ENCODE peak calls at places on chromosomes 7 and 10, in five cellular contexts. One of them, this sample, is unnamed. For H3K4me1, the result is how much of the 10 kb centered on the place peaks cover.

GRCh38 chr7:146772581-146772980 is 656.0 kb downstream of the CNTNAP2 start:
- DNase-seq in Panc1: no peak
- DNase-seq in stomach: no peak
- DNase-seq in neuronal stem cell: peak
- DNase-seq in lower lobe of right lung: no peak
- DNase-seq in this sample: no peak

GRCh38 chr10:24821986-24822385 is 98.3 kb upstream of the ARHGAP21 start:
- DNase-seq in Panc1: peak
- DNase-seq in stomach: no peak
- DNase-seq in neuronal stem cell: no peak
- DNase-seq in lower lobe of right lung: no peak
- DNase-seq in this sample: no peak

GRCh38 chr10:122407375-122408125 is 33.0 kb downstream of the PLEKHA1 start:
- DNase-seq in Panc1: no peak
- DNase-seq in stomach: no peak
- DNase-seq in neuronal stem cell: no peak
- DNase-seq in lower lobe of right lung: no peak
- DNase-seq in this sample: no peak

GRCh38 chr7:85851571-85852193 is 664.8 kb upstream of the SEMA3D start:
- DNase-seq in Panc1: no peak
- DNase-seq in stomach: no peak
- DNase-seq in neuronal stem cell: peak
- DNase-seq in lower lobe of right lung: no peak
- DNase-seq in this sample: no peak

GRCh38 chr10:124450010-124450782 is at the start of gene NKX1-2:
- DNase-seq in Panc1: no peak
- DNase-seq in stomach: no peak
- DNase-seq in neuronal stem cell: peak
- DNase-seq in lower lobe of right lung: no peak
- DNase-seq in this sample: no peak

GRCh38 chr7:94391716-94392390 is 2.8 kb upstream of the COL1A2 start:
- DNase-seq in Panc1: no peak
- DNase-seq in stomach: no peak
- DNase-seq in neuronal stem cell: no peak
- DNase-seq in lower lobe of right lung: no peak
- DNase-seq in this sample: peak

GRCh38 chr7:96219382-96220130 is 102.3 kb downstream of the SLC25A13 start:
- DNase-seq in Panc1: no peak
- DNase-seq in stomach: no peak
- DNase-seq in neuronal stem cell: no peak
- DNase-seq in lower lobe of right lung: no peak
- DNase-seq in this sample: no peak

GRCh38 chr10:123021517-123021916 is 12.7 kb downstream of the ACADSB start:
- DNase-seq in Panc1: no peak
- DNase-seq in stomach: no peak
- DNase-seq in neuronal stem cell: no peak
- DNase-seq in lower lobe of right lung: no peak
- DNase-seq in this sample: no peak

GRCh38 chr10:13668126-13668525 is 81.4 kb downstream of the PRPF18 start:
- DNase-seq in Panc1: no peak
- DNase-seq in stomach: no peak
- DNase-seq in neuronal stem cell: no peak
- DNase-seq in lower lobe of right lung: no peak
- DNase-seq in this sample: no peak

GRCh38 chr10:122845783-122846332 is at the start of gene CUZD1:
- DNase-seq in Panc1: no peak
- DNase-seq in stomach: no peak
- DNase-seq in neuronal stem cell: no peak
- DNase-seq in lower lobe of right lung: no peak
- DNase-seq in this sample: no peak

GRCh38 chr10:49226594-49226993 is 38.4 kb upstream of the TMEM273 start:
- DNase-seq in Panc1: no peak
- DNase-seq in stomach: no peak
- DNase-seq in neuronal stem cell: no peak
- DNase-seq in lower lobe of right lung: no peak
- DNase-seq in this sample: no peak

GRCh38 chr10:48523212-48523819 is 81.6 kb downstream of the ARHGAP22 start:
- DNase-seq in Panc1: no peak
- DNase-seq in stomach: peak
- DNase-seq in neuronal stem cell: peak
- DNase-seq in lower lobe of right lung: no peak
- DNase-seq in this sample: peak

GRCh38 chr7:139648941-139649425 is 125.5 kb downstream of the CLEC2L start:
- DNase-seq in Panc1: no peak
- DNase-seq in stomach: peak
- DNase-seq in neuronal stem cell: no peak
- DNase-seq in lower lobe of right lung: peak
- DNase-seq in this sample: no peak

GRCh38 chr7:96589038-96589437 is 120.6 kb downstream of the SEM1 start:
- DNase-seq in Panc1: no peak
- DNase-seq in stomach: no peak
- DNase-seq in neuronal stem cell: no peak
- DNase-seq in lower lobe of right lung: no peak
- DNase-seq in this sample: no peak

GRCh38 chr10:35379226-35380137 is 43.2 kb downstream of the CCNY start:
- DNase-seq in Panc1: no peak
- DNase-seq in stomach: no peak
- DNase-seq in neuronal stem cell: no peak
- DNase-seq in lower lobe of right lung: no peak
- DNase-seq in this sample: no peak
- H3K4me3 ChIP-seq in Panc1: no peak
- H3K4me3 ChIP-seq in stomach: no peak
- H3K4me3 ChIP-seq in neuronal stem cell: no peak
- H3K4me3 ChIP-seq in lower lobe of right lung: no peak
- H3K4me3 ChIP-seq in this sample: no peak

DNA sequence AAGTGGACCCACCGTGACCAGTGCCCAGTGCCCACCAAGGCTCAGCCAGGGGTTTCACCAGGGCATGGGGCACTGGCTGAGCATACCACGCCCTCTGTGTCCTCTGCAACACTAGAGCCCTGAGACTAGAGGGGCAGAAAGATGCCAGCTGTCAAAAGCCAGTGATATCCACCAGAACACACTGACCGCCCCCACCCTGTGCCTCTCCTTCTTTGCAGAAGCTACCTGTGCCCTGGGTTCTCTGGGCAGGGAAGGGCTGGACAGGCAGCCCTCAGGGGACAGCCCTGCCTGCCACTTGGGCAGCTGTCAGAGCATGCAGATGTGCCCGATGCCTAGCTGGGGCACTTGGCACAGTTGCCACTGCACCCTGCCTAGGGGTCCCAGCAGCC is 494 bp downstream of the VSIR start:
- DNase-seq in Panc1: no peak
- DNase-seq in stomach: no peak
- DNase-seq in neuronal stem cell: no peak
- DNase-seq in lower lobe of right lung: no peak
- DNase-seq in this sample: no peak
- H3K4me1 ChIP-seq in Panc1: half or more
- H3K4me1 ChIP-seq in stomach: half or more
- H3K4me1 ChIP-seq in neuronal stem cell: under half
- H3K4me1 ChIP-seq in lower lobe of right lung: half or more
- H3K4me1 ChIP-seq in this sample: under half

GRCh38 chr7:39432368-39432767 is 133.8 kb upstream of the YAE1 start:
- DNase-seq in Panc1: no peak
- DNase-seq in stomach: no peak
- DNase-seq in neuronal stem cell: no peak
- DNase-seq in lower lobe of right lung: no peak
- DNase-seq in this sample: no peak

GRCh38 chr7:39431242-39431641 is 135.0 kb upstream of the YAE1 start:
- DNase-seq in Panc1: no peak
- DNase-seq in stomach: no peak
- DNase-seq in neuronal stem cell: no peak
- DNase-seq in lower lobe of right lung: no peak
- DNase-seq in this sample: no peak

GRCh38 chr7:39429421-39429820 is 136.8 kb upstream of the YAE1 start:
- DNase-seq in Panc1: no peak
- DNase-seq in stomach: no peak
- DNase-seq in neuronal stem cell: no peak
- DNase-seq in lower lobe of right lung: no peak
- DNase-seq in this sample: no peak

GRCh38 chr7:39430441-39430840 is 135.8 kb upstream of the YAE1 start:
- DNase-seq in Panc1: no peak
- DNase-seq in stomach: no peak
- DNase-seq in neuronal stem cell: no peak
- DNase-seq in lower lobe of right lung: no peak
- DNase-seq in this sample: no peak

GRCh38 chr7:39428221-39428620 is 138.0 kb upstream of the YAE1 start:
- DNase-seq in Panc1: no peak
- DNase-seq in stomach: no peak
- DNase-seq in neuronal stem cell: no peak
- DNase-seq in lower lobe of right lung: no peak
- DNase-seq in this sample: no peak
- H3K4me3 ChIP-seq in Panc1: no peak
- H3K4me3 ChIP-seq in stomach: no peak
- H3K4me3 ChIP-seq in neuronal stem cell: no peak
- H3K4me3 ChIP-seq in lower lobe of right lung: no peak
- H3K4me3 ChIP-seq in this sample: no peak

GRCh38 chr10:6037975-6038624 is 24.1 kb downstream of the IL2RA start:
- DNase-seq in Panc1: no peak
- DNase-seq in stomach: no peak
- DNase-seq in neuronal stem cell: no peak
- DNase-seq in lower lobe of right lung: no peak
- DNase-seq in this sample: no peak
- H3K4me1 ChIP-seq in Panc1: under half
- H3K4me1 ChIP-seq in stomach: under half
- H3K4me1 ChIP-seq in neuronal stem cell: under half
- H3K4me1 ChIP-seq in lower lobe of right lung: under half
- H3K4me1 ChIP-seq in this sample: under half

DNA sequence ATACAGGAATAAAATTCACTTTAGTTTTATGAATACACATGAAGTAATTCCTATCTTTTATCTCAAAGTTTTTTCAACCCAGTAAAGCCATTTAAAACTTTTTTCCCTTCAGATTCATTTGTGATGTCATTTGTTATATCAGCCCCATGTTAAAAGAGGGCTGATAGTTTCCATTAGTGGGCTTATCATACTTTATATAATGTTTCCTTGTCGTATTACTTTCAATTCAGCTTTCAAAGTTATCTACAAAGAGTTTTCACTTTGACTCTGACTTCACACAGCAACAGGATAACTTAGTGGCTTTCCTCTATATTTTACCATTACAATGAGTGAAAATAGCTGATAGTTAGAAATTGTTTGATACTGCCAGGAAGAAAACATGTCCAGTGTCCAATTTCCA is 484.8 kb downstream of the SUGCT start:
- DNase-seq in Panc1: no peak
- DNase-seq in stomach: no peak
- DNase-seq in neuronal stem cell: no peak
- DNase-seq in lower lobe of right lung: no peak
- DNase-seq in this sample: no peak
- H3K4me3 ChIP-seq in Panc1: no peak
- H3K4me3 ChIP-seq in stomach: no peak
- H3K4me3 ChIP-seq in neuronal stem cell: no peak
- H3K4me3 ChIP-seq in lower lobe of right lung: no peak
- H3K4me3 ChIP-seq in this sample: no peak

GRCh38 chr7:834277-834676 is 2.0 kb downstream of the SUN1 start:
- DNase-seq in Panc1: no peak
- DNase-seq in stomach: no peak
- DNase-seq in neuronal stem cell: no peak
- DNase-seq in lower lobe of right lung: no peak
- DNase-seq in this sample: no peak
- H3K4me1 ChIP-seq in Panc1: under half
- H3K4me1 ChIP-seq in stomach: half or more
- H3K4me1 ChIP-seq in neuronal stem cell: under half
- H3K4me1 ChIP-seq in lower lobe of right lung: half or more
- H3K4me1 ChIP-seq in this sample: half or more

GRCh38 chr7:55069271-55069792 is 50.5 kb downstream of the EGFR start:
- DNase-seq in Panc1: no peak
- DNase-seq in stomach: no peak
- DNase-seq in neuronal stem cell: no peak
- DNase-seq in lower lobe of right lung: no peak
- DNase-seq in this sample: no peak
- H3K4me3 ChIP-seq in Panc1: no peak
- H3K4me3 ChIP-seq in stomach: no peak
- H3K4me3 ChIP-seq in neuronal stem cell: no peak
- H3K4me3 ChIP-seq in lower lobe of right lung: no peak
- H3K4me3 ChIP-seq in this sample: no peak